ENCODE peak calls at places on chromosomes 2 and 18, in five cellular contexts. One of them, this sample, is unnamed.

GRCh38 chr18:52150050-52150449 is 189.9 kb upstream of the DCC start:
- DNase-seq in CD4-positive, alpha-beta memory T cell: no peak
- DNase-seq in effector CD4-positive, alpha-beta T cell: no peak
- DNase-seq in adrenal gland: no peak
- DNase-seq in nephron progenitor cell: no peak
- DNase-seq in this sample: no peak

GRCh38 chr2:216057688-216058193 is 23.9 kb downstream of the PECR start:
- DNase-seq in adrenal gland: no peak
- DNase-seq in nephron progenitor cell: no peak
- DNase-seq in CD4-positive, alpha-beta memory T cell: peak
- DNase-seq in effector CD4-positive, alpha-beta T cell: peak
- DNase-seq in this sample: peak

GRCh38 chr18:22084547-22084946 is 84.8 kb upstream of the GATA6 start:
- DNase-seq in adrenal gland: no peak
- DNase-seq in CD4-positive, alpha-beta memory T cell: no peak
- DNase-seq in effector CD4-positive, alpha-beta T cell: no peak
- DNase-seq in nephron progenitor cell: no peak
- DNase-seq in this sample: no peak

GRCh38 chr2:226023383-226023782 is 623.9 kb downstream of the NYAP2 start:
- DNase-seq in nephron progenitor cell: no peak
- DNase-seq in adrenal gland: no peak
- DNase-seq in CD4-positive, alpha-beta memory T cell: no peak
- DNase-seq in effector CD4-positive, alpha-beta T cell: no peak
- DNase-seq in this sample: no peak

GRCh38 chr2:239267411-239267941 is 133.3 kb downstream of the HDAC4 start:
- DNase-seq in effector CD4-positive, alpha-beta T cell: peak
- DNase-seq in nephron progenitor cell: no peak
- DNase-seq in CD4-positive, alpha-beta memory T cell: peak
- DNase-seq in adrenal gland: peak
- DNase-seq in this sample: peak

GRCh38 chr2:101150306-101151140 is 659 bp downstream of the TBC1D8 start:
- DNase-seq in nephron progenitor cell: peak
- DNase-seq in adrenal gland: peak
- DNase-seq in effector CD4-positive, alpha-beta T cell: no peak
- DNase-seq in CD4-positive, alpha-beta memory T cell: no peak
- DNase-seq in this sample: peak

GRCh38 chr2:175156534-175156933 is 11.5 kb downstream of the ATF2 start:
- DNase-seq in adrenal gland: no peak
- DNase-seq in nephron progenitor cell: no peak
- DNase-seq in effector CD4-positive, alpha-beta T cell: no peak
- DNase-seq in CD4-positive, alpha-beta memory T cell: no peak
- DNase-seq in this sample: no peak

GRCh38 chr2:119233326-119234020 is 9.8 kb downstream of the STEAP3 start:
- DNase-seq in CD4-positive, alpha-beta memory T cell: no peak
- DNase-seq in adrenal gland: no peak
- DNase-seq in effector CD4-positive, alpha-beta T cell: no peak
- DNase-seq in nephron progenitor cell: no peak
- DNase-seq in this sample: no peak

GRCh38 chr2:196370386-196370785 is 199.0 kb upstream of the STK17B start:
- DNase-seq in CD4-positive, alpha-beta memory T cell: no peak
- DNase-seq in effector CD4-positive, alpha-beta T cell: no peak
- DNase-seq in adrenal gland: no peak
- DNase-seq in nephron progenitor cell: no peak
- DNase-seq in this sample: no peak

GRCh38 chr2:238107525-238108422 is 7.6 kb downstream of the ESPNL start:
- DNase-seq in adrenal gland: no peak
- DNase-seq in nephron progenitor cell: no peak
- DNase-seq in effector CD4-positive, alpha-beta T cell: no peak
- DNase-seq in CD4-positive, alpha-beta memory T cell: peak
- DNase-seq in this sample: peak

GRCh38 chr2:23441414-23441813 is 56.4 kb downstream of the KLHL29 start:
- DNase-seq in CD4-positive, alpha-beta memory T cell: no peak
- DNase-seq in nephron progenitor cell: no peak
- DNase-seq in effector CD4-positive, alpha-beta T cell: no peak
- DNase-seq in adrenal gland: no peak
- DNase-seq in this sample: no peak